ENCODE peak calls at places on chromosomes 3 and 15, in four cellular contexts. P is SK-N-SH, Y is K562, L is GM12878. X is an unnamed sample.

GRCh38 chr3:169260296-169260695 is 403.2 kb downstream of the MECOM start:
- DNase-seq in P (no peak), Y (no peak), L (no peak), X (no peak)

GRCh38 chr3:43540625-43541024 is 81.2 kb downstream of the ANO10 start:
- DNase-seq in P (no peak), Y (no peak), L (no peak), X (no peak)

GRCh38 chr3:124787490-124788195 is 57.4 kb downstream of the UMPS start:
- DNase-seq in P (no peak), Y (no peak), L (no peak), X (no peak)

GRCh38 chr15:92097473-92098178 is 244.1 kb downstream of the SLCO3A1 start:
- DNase-seq in P (peak; percentile 69), Y (peak; percentile 53), L (peak; percentile 20), X (peak; percentile 30)

GRCh38 chr15:67383903-67384302 is 129.3 kb downstream of the IQCH start:
- DNase-seq in P (no peak), Y (no peak), L (no peak), X (no peak)

GRCh38 chr3:40152482-40153133 is 156.9 kb upstream of the EIF1B start:
- DNase-seq in P (no peak), Y (no peak), L (no peak), X (no peak)

GRCh38 chr3:87125116-87125515 is 102.0 kb upstream of the CHMP2B start:
- DNase-seq in P (no peak), Y (no peak), L (no peak), X (no peak)

GRCh38 chr15:31484369-31484951 is 157.8 kb downstream of the KLF13 start:
- DNase-seq in P (no peak), Y (no peak), L (no peak), X (no peak)

GRCh38 chr3:188415196-188415595 is 261.2 kb downstream of the LPP start:
- DNase-seq in P (no peak), Y (no peak), L (no peak), X (no peak)

GRCh38 chr3:23294770-23295387 is 91.8 kb downstream of the UBE2E2 start:
- DNase-seq in P (no peak), Y (no peak), L (no peak), X (no peak)

GRCh38 chr3:111714305-111714704 is 119.2 kb upstream of the ZBED2 start:
- DNase-seq in P (no peak), Y (no peak), L (no peak), X (no peak)

GRCh38 chr15:83720466-83720865 is 66.5 kb downstream of the ADAMTSL3 start:
- DNase-seq in P (no peak), Y (no peak), L (no peak), X (no peak)

GRCh38 chr3:57622362-57622761 is 25.2 kb upstream of the ARF4 start:
- DNase-seq in P (no peak), Y (no peak), L (no peak), X (no peak)

GRCh38 chr3:79568938-79569337 is 198.9 kb downstream of the ROBO1 start:
- DNase-seq in P (no peak), Y (no peak), L (no peak), X (no peak)

GRCh38 chr3:11391930-11392688 is 119.9 kb downstream of the ATG7 start:
- DNase-seq in P (peak; percentile 70), Y (no peak), L (no peak), X (no peak)

GRCh38 chr3:150469031-150469930 is 61.2 kb downstream of the TSC22D2 start:
- DNase-seq in P (no peak), Y (peak; percentile 89), L (no peak), X (peak; percentile 39)

GRCh38 chr3:183212565-183212964 is 40.5 kb upstream of the B3GNT5 start:
- DNase-seq in P (no peak), Y (no peak), L (no peak), X (no peak)

GRCh38 chr3:163491714-163492113 is 1586.6 kb downstream of the SI start:
- DNase-seq in P (no peak), Y (no peak), L (no peak), X (no peak)

GRCh38 chr3:12420393-12420792 is 63.9 kb upstream of the TSEN2 start:
- DNase-seq in P (no peak), Y (no peak), L (no peak), X (no peak)

GRCh38 chr3:17742837-17743659 is 617 bp upstream of the TBC1D5 start:
- DNase-seq in P (peak; percentile 95), Y (no peak), L (no peak), X (no peak)

DNA sequence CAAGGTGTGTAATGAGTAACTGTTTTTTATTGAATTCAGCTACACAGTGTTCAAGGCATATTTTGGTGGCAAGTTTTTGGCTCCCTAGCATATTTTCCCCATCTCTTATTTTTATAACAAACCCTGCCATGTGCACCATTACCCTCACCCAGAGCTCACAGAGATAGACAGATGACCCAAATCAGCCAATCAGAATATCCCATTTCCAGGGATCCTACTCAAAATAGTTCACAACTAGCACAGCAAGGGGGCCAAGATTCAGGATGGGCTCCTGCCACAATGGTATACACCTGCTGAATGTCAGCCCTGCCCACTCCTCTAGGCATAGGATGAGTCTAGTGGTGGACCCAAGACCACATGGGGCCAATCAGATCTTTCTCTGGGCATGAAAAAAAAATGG is 78.8 kb upstream of the SETMAR start:
- DNase-seq in P (no peak), Y (no peak), L (no peak), X (no peak)
- TF ChIP-seq NFIC in P (no peak), Y (no peak), L (no peak), X (no peak)

GRCh38 chr3:129576514-129577345 is 29.7 kb downstream of the PLXND1 start:
- DNase-seq in P (no peak), Y (no peak), L (peak; percentile 35), X (peak; percentile 33)

GRCh38 chr3:129579991-129580390 is 26.5 kb downstream of the PLXND1 start:
- DNase-seq in P (no peak), Y (no peak), L (no peak), X (no peak)

GRCh38 chr3:129575987-129576364 is 30.5 kb downstream of the PLXND1 start:
- DNase-seq in P (no peak), Y (no peak), L (no peak), X (no peak)

GRCh38 chr3:129577356-129577755 is 29.1 kb downstream of the PLXND1 start:
- DNase-seq in P (peak; percentile 77), Y (no peak), L (no peak), X (no peak)

GRCh38 chr3:129577925-129578742 is 28.3 kb downstream of the PLXND1 start:
- DNase-seq in P (no peak), Y (no peak), L (no peak), X (no peak)
- TF ChIP-seq NFIC in P (no peak), Y (no peak), L (no peak), X (no peak)

GRCh38 chr15:99435138-99435695 is 130.6 kb upstream of the MEF2A start:
- DNase-seq in P (no peak), Y (no peak), L (no peak), X (no peak)
- TF ChIP-seq NFIC in P (no peak), Y (no peak), L (no peak), X (no peak)

GRCh38 chr15:75887178-75887577 is 16.5 kb upstream of the FBXO22 start:
- DNase-seq in P (no peak), Y (no peak), L (no peak), X (peak; percentile 20)

GRCh38 chr15:75891895-75892294 is 11.8 kb upstream of the FBXO22 start:
- DNase-seq in P (no peak), Y (no peak), L (no peak), X (peak; percentile 48)
- TF ChIP-seq NFIC in P (no peak), Y (no peak), L (no peak), X (no peak)

GRCh38 chr3:8069471-8069870 is 432.2 kb upstream of the LMCD1 start:
- DNase-seq in P (no peak), Y (no peak), L (no peak), X (no peak)

DNA sequence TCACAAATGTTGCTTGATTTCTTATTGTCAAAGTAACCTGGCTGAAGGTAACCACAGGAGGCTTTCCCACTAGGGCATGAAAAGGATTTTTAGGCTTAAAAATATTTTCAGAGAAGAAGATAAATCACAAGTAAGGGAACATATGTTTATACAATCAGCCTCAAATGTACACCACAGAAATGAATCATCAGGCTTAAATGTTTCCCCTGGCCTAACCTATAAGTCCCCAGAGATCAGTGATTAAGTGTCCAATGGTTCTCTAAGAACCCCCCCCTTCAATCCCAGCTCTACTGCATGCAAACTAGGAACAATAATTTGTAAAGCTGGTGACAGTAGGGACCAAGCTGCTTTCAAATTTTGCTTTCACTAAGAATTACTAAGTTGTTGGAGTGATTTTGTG is 431.6 kb upstream of the LMCD1 start:
- DNase-seq in P (no peak), Y (no peak), L (no peak), X (no peak)
- TF ChIP-seq NFIC in P (no peak), Y (no peak), L (no peak), X (no peak)

GRCh38 chr15:101372960-101373525 is 78.0 kb upstream of the SNRPA1 start:
- DNase-seq in P (no peak), Y (no peak), L (no peak), X (no peak)
- TF ChIP-seq NFIC in P (no peak), Y (no peak), L (no peak), X (no peak)

GRCh38 chr3:44893097-44893496 is 18.7 kb downstream of the TGM4 start:
- DNase-seq in P (no peak), Y (no peak), L (no peak), X (no peak)
- TF ChIP-seq NFIC in P (no peak), Y (no peak), L (no peak), X (no peak)

GRCh38 chr15:60838206-60838605 is 359.3 kb upstream of the ICE2 start:
- DNase-seq in P (no peak), Y (no peak), L (no peak), X (no peak)
- TF ChIP-seq NFIC in P (no peak), Y (no peak), L (peak; percentile 51), X (no peak)

DNA sequence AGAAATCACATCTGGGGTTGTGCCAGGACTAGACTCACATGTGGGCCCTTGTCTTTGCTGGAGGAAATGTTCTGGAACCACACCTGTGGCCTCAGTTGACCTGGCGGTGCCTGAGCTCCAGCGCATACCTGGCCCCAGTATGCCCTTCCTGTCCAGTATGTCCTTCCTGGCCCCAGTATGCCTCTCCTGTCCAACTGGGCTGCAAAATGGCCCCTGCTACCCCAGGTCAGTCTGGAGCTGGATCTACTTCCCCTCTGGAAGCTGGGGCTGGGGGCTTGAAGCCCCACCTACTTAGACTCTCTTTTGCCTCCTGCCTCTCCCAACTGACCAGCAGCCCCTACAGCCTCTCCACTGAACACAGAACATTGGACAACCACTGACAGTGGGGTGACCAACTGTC is 15.3 kb downstream of the RASGRF1 start:
- DNase-seq in P (no peak), Y (no peak), L (no peak), X (no peak)
- TF ChIP-seq NFIC in P (no peak), Y (no peak), L (no peak), X (no peak)

GRCh38 chr3:36546196-36546595 is 165.9 kb downstream of the STAC start:
- DNase-seq in P (no peak), Y (no peak), L (no peak), X (no peak)

GRCh38 chr3:36543276-36543997 is 163.1 kb downstream of the STAC start:
- DNase-seq in P (no peak), Y (no peak), L (no peak), X (no peak)

GRCh38 chr3:36538405-36538804 is 158.1 kb downstream of the STAC start:
- DNase-seq in P (no peak), Y (no peak), L (no peak), X (no peak)

GRCh38 chr3:36542186-36542585 is 161.9 kb downstream of the STAC start:
- DNase-seq in P (no peak), Y (no peak), L (no peak), X (no peak)

GRCh38 chr3:36540898-36541518 is 160.7 kb downstream of the STAC start:
- DNase-seq in P (no peak), Y (peak; percentile 5), L (no peak), X (peak; percentile 4)
- TF ChIP-seq NFIC in P (no peak), Y (no peak), L (no peak), X (no peak)

X was measured in HepG2.